ENCODE peak calls at places on chromosomes 1 and 21, in six cellular contexts. One of them, this sample, is unnamed.

GRCh38 chr1:243254233-243254926 is 701 bp downstream of the CEP170 start:
- DNase-seq in B cell: peak
- DNase-seq in A673: peak
- DNase-seq in neural crest cell: peak
- DNase-seq in endothelial cell of umbilical vein: peak
- DNase-seq in choroid plexus epithelial cell: peak
- DNase-seq in this sample: no peak

GRCh38 chr1:172417552-172417951 is 2.9 kb upstream of the C1orf105 start:
- DNase-seq in B cell: no peak
- DNase-seq in A673: no peak
- DNase-seq in neural crest cell: no peak
- DNase-seq in endothelial cell of umbilical vein: no peak
- DNase-seq in choroid plexus epithelial cell: no peak
- DNase-seq in this sample: no peak

GRCh38 chr1:20689645-20690056 is 28.2 kb downstream of the KIF17 start:
- DNase-seq in B cell: no peak
- DNase-seq in A673: no peak
- DNase-seq in neural crest cell: no peak
- DNase-seq in endothelial cell of umbilical vein: no peak
- DNase-seq in choroid plexus epithelial cell: no peak
- DNase-seq in this sample: no peak

GRCh38 chr1:245105815-245106410 is 48.9 kb upstream of the KIF26B start:
- DNase-seq in B cell: no peak
- DNase-seq in A673: no peak
- DNase-seq in neural crest cell: no peak
- DNase-seq in endothelial cell of umbilical vein: no peak
- DNase-seq in choroid plexus epithelial cell: no peak
- DNase-seq in this sample: no peak

GRCh38 chr1:25806418-25806817 is 6.4 kb downstream of the SELENON start:
- DNase-seq in B cell: no peak
- DNase-seq in A673: no peak
- DNase-seq in neural crest cell: no peak
- DNase-seq in endothelial cell of umbilical vein: peak
- DNase-seq in choroid plexus epithelial cell: no peak
- DNase-seq in this sample: no peak

GRCh38 chr1:154418062-154418897 is 13.1 kb downstream of the IL6R start:
- DNase-seq in B cell: no peak
- DNase-seq in A673: no peak
- DNase-seq in neural crest cell: no peak
- DNase-seq in endothelial cell of umbilical vein: peak
- DNase-seq in choroid plexus epithelial cell: peak
- DNase-seq in this sample: no peak

GRCh38 chr1:220893701-220894024 is 14.4 kb downstream of the HLX start:
- DNase-seq in B cell: no peak
- DNase-seq in A673: no peak
- DNase-seq in neural crest cell: no peak
- DNase-seq in endothelial cell of umbilical vein: no peak
- DNase-seq in choroid plexus epithelial cell: no peak
- DNase-seq in this sample: no peak

GRCh38 chr1:160628799-160629263 is 18.0 kb downstream of the SLAMF1 start:
- DNase-seq in B cell: no peak
- DNase-seq in A673: no peak
- DNase-seq in neural crest cell: no peak
- DNase-seq in endothelial cell of umbilical vein: no peak
- DNase-seq in choroid plexus epithelial cell: no peak
- DNase-seq in this sample: no peak

GRCh38 chr1:245056913-245057312 is 97.9 kb upstream of the KIF26B start:
- DNase-seq in B cell: no peak
- DNase-seq in A673: no peak
- DNase-seq in neural crest cell: no peak
- DNase-seq in endothelial cell of umbilical vein: no peak
- DNase-seq in choroid plexus epithelial cell: no peak
- DNase-seq in this sample: no peak

GRCh38 chr1:202160377-202160940 is at the start of gene PTPN7:
- DNase-seq in B cell: peak
- DNase-seq in A673: peak
- DNase-seq in neural crest cell: no peak
- DNase-seq in endothelial cell of umbilical vein: no peak
- DNase-seq in choroid plexus epithelial cell: no peak
- DNase-seq in this sample: no peak

GRCh38 chr21:17501107-17502006 is 11.5 kb upstream of the CXADR start:
- DNase-seq in B cell: no peak
- DNase-seq in A673: no peak
- DNase-seq in neural crest cell: no peak
- DNase-seq in endothelial cell of umbilical vein: no peak
- DNase-seq in choroid plexus epithelial cell: no peak
- DNase-seq in this sample: no peak

GRCh38 chr1:2826736-2827292 is 25.3 kb upstream of the TTC34 start:
- DNase-seq in B cell: no peak
- DNase-seq in A673: no peak
- DNase-seq in neural crest cell: no peak
- DNase-seq in endothelial cell of umbilical vein: no peak
- DNase-seq in choroid plexus epithelial cell: no peak
- DNase-seq in this sample: no peak

GRCh38 chr1:220906561-220907334 is 27.5 kb downstream of the HLX start:
- DNase-seq in B cell: no peak
- DNase-seq in A673: no peak
- DNase-seq in neural crest cell: no peak
- DNase-seq in endothelial cell of umbilical vein: no peak
- DNase-seq in choroid plexus epithelial cell: no peak
- DNase-seq in this sample: no peak

GRCh38 chr1:178683304-178683703 is 41.7 kb upstream of the RALGPS2 start:
- DNase-seq in B cell: no peak
- DNase-seq in A673: no peak
- DNase-seq in neural crest cell: no peak
- DNase-seq in endothelial cell of umbilical vein: no peak
- DNase-seq in choroid plexus epithelial cell: no peak
- DNase-seq in this sample: no peak

GRCh38 chr1:84632975-84633427 is 57.3 kb downstream of the SSX2IP start:
- DNase-seq in B cell: no peak
- DNase-seq in A673: peak
- DNase-seq in neural crest cell: no peak
- DNase-seq in endothelial cell of umbilical vein: peak
- DNase-seq in choroid plexus epithelial cell: peak
- DNase-seq in this sample: peak

GRCh38 chr1:172405912-172406311 is 14.6 kb upstream of the C1orf105 start:
- DNase-seq in B cell: no peak
- DNase-seq in A673: no peak
- DNase-seq in neural crest cell: no peak
- DNase-seq in endothelial cell of umbilical vein: no peak
- DNase-seq in choroid plexus epithelial cell: no peak
- DNase-seq in this sample: no peak

GRCh38 chr21:39175154-39175553 is 8.1 kb downstream of the PSMG1 start:
- DNase-seq in B cell: peak
- DNase-seq in A673: peak
- DNase-seq in neural crest cell: no peak
- DNase-seq in endothelial cell of umbilical vein: peak
- DNase-seq in choroid plexus epithelial cell: peak
- DNase-seq in this sample: no peak

GRCh38 chr1:32541064-32541566 is 1.9 kb downstream of the ZBTB8A start:
- DNase-seq in B cell: no peak
- DNase-seq in A673: no peak
- DNase-seq in neural crest cell: no peak
- DNase-seq in endothelial cell of umbilical vein: no peak
- DNase-seq in choroid plexus epithelial cell: no peak
- DNase-seq in this sample: no peak

GRCh38 chr1:32536764-32537163 is 2.5 kb upstream of the ZBTB8A start:
- DNase-seq in B cell: no peak
- DNase-seq in A673: no peak
- DNase-seq in neural crest cell: no peak
- DNase-seq in endothelial cell of umbilical vein: no peak
- DNase-seq in choroid plexus epithelial cell: no peak
- DNase-seq in this sample: no peak

GRCh38 chr1:32540589-32540988 is 1.4 kb downstream of the ZBTB8A start:
- DNase-seq in B cell: no peak
- DNase-seq in A673: no peak
- DNase-seq in neural crest cell: no peak
- DNase-seq in endothelial cell of umbilical vein: no peak
- DNase-seq in choroid plexus epithelial cell: no peak
- DNase-seq in this sample: no peak

GRCh38 chr1:32539584-32540571 is 651 bp downstream of the ZBTB8A start:
- DNase-seq in B cell: peak
- DNase-seq in A673: peak
- DNase-seq in neural crest cell: peak
- DNase-seq in endothelial cell of umbilical vein: peak
- DNase-seq in choroid plexus epithelial cell: peak
- DNase-seq in this sample: peak

GRCh38 chr1:32538887-32539583 is at the start of gene ZBTB8A:
- DNase-seq in B cell: peak
- DNase-seq in A673: peak
- DNase-seq in neural crest cell: peak
- DNase-seq in endothelial cell of umbilical vein: peak
- DNase-seq in choroid plexus epithelial cell: peak
- DNase-seq in this sample: peak
- TF ChIP-seq CTCF in B cell: no peak
- TF ChIP-seq CTCF in A673: no peak
- TF ChIP-seq CTCF in neural crest cell: no peak
- TF ChIP-seq CTCF in endothelial cell of umbilical vein: no peak
- TF ChIP-seq CTCF in choroid plexus epithelial cell: no peak
- TF ChIP-seq CTCF in this sample: no peak

GRCh38 chr1:100134872-100135271 is 1.9 kb downstream of the TRMT13 start:
- DNase-seq in B cell: no peak
- DNase-seq in A673: peak
- DNase-seq in neural crest cell: no peak
- DNase-seq in endothelial cell of umbilical vein: no peak
- DNase-seq in choroid plexus epithelial cell: peak
- DNase-seq in this sample: no peak
- TF ChIP-seq CTCF in B cell: no peak
- TF ChIP-seq CTCF in A673: peak
- TF ChIP-seq CTCF in neural crest cell: no peak
- TF ChIP-seq CTCF in endothelial cell of umbilical vein: no peak
- TF ChIP-seq CTCF in choroid plexus epithelial cell: peak
- TF ChIP-seq CTCF in this sample: peak

GRCh38 chr1:88917321-88918025 is 26.1 kb upstream of the GTF2B start:
- DNase-seq in B cell: no peak
- DNase-seq in A673: no peak
- DNase-seq in neural crest cell: no peak
- DNase-seq in endothelial cell of umbilical vein: no peak
- DNase-seq in choroid plexus epithelial cell: no peak
- DNase-seq in this sample: no peak

GRCh38 chr1:88920845-88921244 is 29.5 kb upstream of the GTF2B start:
- DNase-seq in B cell: no peak
- DNase-seq in A673: no peak
- DNase-seq in neural crest cell: no peak
- DNase-seq in endothelial cell of umbilical vein: no peak
- DNase-seq in choroid plexus epithelial cell: no peak
- DNase-seq in this sample: no peak

GRCh38 chr1:88923224-88923623 is 31.9 kb upstream of the GTF2B start:
- DNase-seq in B cell: no peak
- DNase-seq in A673: no peak
- DNase-seq in neural crest cell: no peak
- DNase-seq in endothelial cell of umbilical vein: no peak
- DNase-seq in choroid plexus epithelial cell: no peak
- DNase-seq in this sample: no peak

GRCh38 chr1:88916883-88917282 is 25.5 kb upstream of the GTF2B start:
- DNase-seq in B cell: no peak
- DNase-seq in A673: no peak
- DNase-seq in neural crest cell: no peak
- DNase-seq in endothelial cell of umbilical vein: no peak
- DNase-seq in choroid plexus epithelial cell: no peak
- DNase-seq in this sample: no peak

DNA sequence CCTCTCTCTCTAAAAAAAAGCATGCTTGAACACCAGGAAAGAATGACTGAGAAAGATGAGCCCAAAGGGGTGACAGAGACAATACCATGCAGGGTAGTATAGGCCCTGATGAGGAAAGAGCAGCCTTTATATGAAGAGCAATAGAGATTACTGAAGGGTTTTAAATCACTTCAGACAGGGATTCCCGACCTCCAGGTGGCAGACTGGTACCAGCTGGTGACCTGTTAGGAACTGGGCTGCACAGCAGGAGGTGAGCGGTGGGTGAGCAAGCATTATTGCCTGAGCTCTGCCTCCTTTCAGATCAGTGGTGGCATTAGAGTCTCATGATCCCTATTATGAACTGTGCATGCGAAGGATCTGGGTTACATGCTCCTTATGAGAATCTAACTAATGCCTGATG is 30.8 kb upstream of the GTF2B start:
- DNase-seq in B cell: no peak
- DNase-seq in A673: peak
- DNase-seq in neural crest cell: no peak
- DNase-seq in endothelial cell of umbilical vein: no peak
- DNase-seq in choroid plexus epithelial cell: no peak
- DNase-seq in this sample: no peak
- TF ChIP-seq CTCF in B cell: no peak
- TF ChIP-seq CTCF in A673: no peak
- TF ChIP-seq CTCF in neural crest cell: no peak
- TF ChIP-seq CTCF in endothelial cell of umbilical vein: no peak
- TF ChIP-seq CTCF in choroid plexus epithelial cell: no peak
- TF ChIP-seq CTCF in this sample: no peak

GRCh38 chr1:38817267-38817957 is 42.2 kb downstream of the RRAGC start:
- DNase-seq in B cell: no peak
- DNase-seq in A673: no peak
- DNase-seq in neural crest cell: no peak
- DNase-seq in endothelial cell of umbilical vein: no peak
- DNase-seq in choroid plexus epithelial cell: no peak
- DNase-seq in this sample: no peak

GRCh38 chr1:38814984-38815464 is 44.5 kb downstream of the RRAGC start:
- DNase-seq in B cell: no peak
- DNase-seq in A673: no peak
- DNase-seq in neural crest cell: no peak
- DNase-seq in endothelial cell of umbilical vein: no peak
- DNase-seq in choroid plexus epithelial cell: no peak
- DNase-seq in this sample: no peak

GRCh38 chr1:38814444-38814983 is 45.1 kb downstream of the RRAGC start:
- DNase-seq in B cell: no peak
- DNase-seq in A673: no peak
- DNase-seq in neural crest cell: no peak
- DNase-seq in endothelial cell of umbilical vein: no peak
- DNase-seq in choroid plexus epithelial cell: no peak
- DNase-seq in this sample: no peak

GRCh38 chr1:38817958-38818705 is 41.4 kb downstream of the RRAGC start:
- DNase-seq in B cell: peak
- DNase-seq in A673: peak
- DNase-seq in neural crest cell: peak
- DNase-seq in endothelial cell of umbilical vein: no peak
- DNase-seq in choroid plexus epithelial cell: no peak
- DNase-seq in this sample: peak

GRCh38 chr1:38815903-38816627 is 43.5 kb downstream of the RRAGC start:
- DNase-seq in B cell: no peak
- DNase-seq in A673: no peak
- DNase-seq in neural crest cell: no peak
- DNase-seq in endothelial cell of umbilical vein: no peak
- DNase-seq in choroid plexus epithelial cell: no peak
- DNase-seq in this sample: no peak
- TF ChIP-seq CTCF in B cell: no peak
- TF ChIP-seq CTCF in A673: no peak
- TF ChIP-seq CTCF in neural crest cell: no peak
- TF ChIP-seq CTCF in endothelial cell of umbilical vein: no peak
- TF ChIP-seq CTCF in choroid plexus epithelial cell: no peak
- TF ChIP-seq CTCF in this sample: no peak

GRCh38 chr1:118154220-118154619 is 30.8 kb downstream of the SPAG17 start:
- DNase-seq in B cell: no peak
- DNase-seq in A673: peak
- DNase-seq in neural crest cell: no peak
- DNase-seq in endothelial cell of umbilical vein: no peak
- DNase-seq in choroid plexus epithelial cell: peak
- DNase-seq in this sample: no peak
- TF ChIP-seq CTCF in B cell: no peak
- TF ChIP-seq CTCF in A673: peak
- TF ChIP-seq CTCF in neural crest cell: peak
- TF ChIP-seq CTCF in endothelial cell of umbilical vein: no peak
- TF ChIP-seq CTCF in choroid plexus epithelial cell: peak
- TF ChIP-seq CTCF in this sample: peak

GRCh38 chr1:192824511-192824910 is 15.7 kb downstream of the RGS2 start:
- DNase-seq in B cell: no peak
- DNase-seq in A673: no peak
- DNase-seq in neural crest cell: no peak
- DNase-seq in endothelial cell of umbilical vein: peak
- DNase-seq in choroid plexus epithelial cell: no peak
- DNase-seq in this sample: no peak
- TF ChIP-seq CTCF in B cell: no peak
- TF ChIP-seq CTCF in A673: no peak
- TF ChIP-seq CTCF in neural crest cell: no peak
- TF ChIP-seq CTCF in endothelial cell of umbilical vein: no peak
- TF ChIP-seq CTCF in choroid plexus epithelial cell: no peak
- TF ChIP-seq CTCF in this sample: no peak